ENCODE peak calls at places on chromosomes 4 and X, in five cellular contexts. Y, M, J, F and P are unnamed samples.

GRCh38 chr4:94957030-94957429 is 199.3 kb downstream of the BMPR1B start:
- DNase-seq in Y (no peak), F (no peak), J (no peak), M (no peak), P (no peak)

GRCh38 chr4:112604590-112604989 is 32.1 kb downstream of the ZGRF1 start:
- DNase-seq in J (peak), F (peak), M (peak), Y (peak), P (peak)

GRCh38 chr4:56544573-56545131 is 39.1 kb downstream of the ARL9 start:
- DNase-seq in M (peak), F (peak), Y (peak), J (peak), P (peak)

GRCh38 chr4:66275381-66276060 is 605.2 kb upstream of the EPHA5 start:
- DNase-seq in M (no peak), Y (no peak), F (no peak), J (no peak), P (no peak)

GRCh38 chr4:53380221-53380620 is 2.8 kb downstream of the FIP1L1 start:
- DNase-seq in F (no peak), Y (no peak), J (no peak), M (no peak), P (no peak)

GRCh38 chr4:158193171-158193749 is 17.0 kb upstream of the TMEM144 start:
- DNase-seq in Y (no peak), F (no peak), M (peak), J (no peak), P (no peak)

GRCh38 chr4:2183394-2183793 is 58.5 kb downstream of the HAUS3 start:
- DNase-seq in J (no peak), Y (no peak), M (no peak), F (no peak), P (no peak)

GRCh38 chrX:77446029-77446585 is 1.1 kb upstream of the FGF16 start:
- DNase-seq in F (peak), Y (peak), J (no peak), M (no peak), P (peak)